ENCODE peak calls at places on chromosomes 3 and 15, in nine cellular contexts. One of them, this sample, is unnamed.

GRCh38 chr3:31369637-31370036 is 163.1 kb upstream of the STT3B start:
- DNase-seq in activated naive CD4-positive, alpha-beta T cell: no peak
- DNase-seq in left ventricle myocardium superior: no peak
- DNase-seq in ovary: no peak
- DNase-seq in OCI-M1: peak; percentile 7
- DNase-seq in cardiac muscle cell: peak; percentile 43
- DNase-seq in GM13977: no peak
- DNase-seq in dermis blood vessel endothelial cell: peak; percentile 42
- DNase-seq in activated T-cell treated with anti-CD3 and anti-CD28 coated beads, Interleukin-2, amount 50 U/mL, for 72 hours: no peak
- DNase-seq in this sample: no peak

GRCh38 chr3:31966978-31967592 is 14.0 kb downstream of the OSBPL10 start:
- DNase-seq in activated naive CD4-positive, alpha-beta T cell: no peak
- DNase-seq in left ventricle myocardium superior: no peak
- DNase-seq in OCI-M1: no peak
- DNase-seq in activated T-cell treated with anti-CD3 and anti-CD28 coated beads, Interleukin-2, amount 50 U/mL, for 72 hours: no peak
- DNase-seq in GM13977: no peak
- DNase-seq in ovary: no peak
- DNase-seq in dermis blood vessel endothelial cell: no peak
- DNase-seq in cardiac muscle cell: no peak
- DNase-seq in this sample: no peak

GRCh38 chr3:12898980-12899755 is 57.8 kb upstream of the RPL32 start:
- DNase-seq in GM13977: no peak
- DNase-seq in activated T-cell treated with anti-CD3 and anti-CD28 coated beads, Interleukin-2, amount 50 U/mL, for 72 hours: no peak
- DNase-seq in OCI-M1: no peak
- DNase-seq in ovary: no peak
- DNase-seq in cardiac muscle cell: no peak
- DNase-seq in dermis blood vessel endothelial cell: no peak
- DNase-seq in activated naive CD4-positive, alpha-beta T cell: no peak
- DNase-seq in left ventricle myocardium superior: peak; percentile 31
- DNase-seq in this sample: peak; percentile 33

GRCh38 chr3:177350051-177350565 is 152.8 kb upstream of the TBL1XR1 start:
- DNase-seq in activated naive CD4-positive, alpha-beta T cell: no peak
- DNase-seq in cardiac muscle cell: peak; percentile 65
- DNase-seq in left ventricle myocardium superior: no peak
- DNase-seq in GM13977: no peak
- DNase-seq in activated T-cell treated with anti-CD3 and anti-CD28 coated beads, Interleukin-2, amount 50 U/mL, for 72 hours: no peak
- DNase-seq in dermis blood vessel endothelial cell: no peak
- DNase-seq in OCI-M1: no peak
- DNase-seq in ovary: no peak
- DNase-seq in this sample: no peak

GRCh38 chr3:184042617-184043016 is 10.2 kb upstream of the HTR3C start:
- DNase-seq in activated naive CD4-positive, alpha-beta T cell: no peak
- DNase-seq in left ventricle myocardium superior: no peak
- DNase-seq in activated T-cell treated with anti-CD3 and anti-CD28 coated beads, Interleukin-2, amount 50 U/mL, for 72 hours: no peak
- DNase-seq in dermis blood vessel endothelial cell: no peak
- DNase-seq in OCI-M1: no peak
- DNase-seq in GM13977: no peak
- DNase-seq in cardiac muscle cell: no peak
- DNase-seq in ovary: no peak
- DNase-seq in this sample: no peak

GRCh38 chr3:66709464-66710058 is 208.7 kb upstream of the LRIG1 start:
- DNase-seq in ovary: no peak
- DNase-seq in GM13977: no peak
- DNase-seq in dermis blood vessel endothelial cell: no peak
- DNase-seq in activated T-cell treated with anti-CD3 and anti-CD28 coated beads, Interleukin-2, amount 50 U/mL, for 72 hours: no peak
- DNase-seq in OCI-M1: no peak
- DNase-seq in activated naive CD4-positive, alpha-beta T cell: no peak
- DNase-seq in cardiac muscle cell: no peak
- DNase-seq in left ventricle myocardium superior: no peak
- DNase-seq in this sample: no peak

GRCh38 chr15:63599401-63600000 is 2.3 kb downstream of the FBXL22 start:
- DNase-seq in activated naive CD4-positive, alpha-beta T cell: no peak
- DNase-seq in left ventricle myocardium superior: peak; percentile 78
- DNase-seq in GM13977: peak; percentile 45
- DNase-seq in dermis blood vessel endothelial cell: peak; percentile 66
- DNase-seq in activated T-cell treated with anti-CD3 and anti-CD28 coated beads, Interleukin-2, amount 50 U/mL, for 72 hours: peak; percentile 42
- DNase-seq in OCI-M1: peak; percentile 59
- DNase-seq in ovary: peak; percentile 79
- DNase-seq in cardiac muscle cell: peak; percentile 59
- DNase-seq in this sample: peak; percentile 73

GRCh38 chr15:66760358-66760967 is 58.4 kb downstream of the SMAD6 start:
- DNase-seq in ovary: peak; percentile 39
- DNase-seq in OCI-M1: no peak
- DNase-seq in GM13977: no peak
- DNase-seq in activated T-cell treated with anti-CD3 and anti-CD28 coated beads, Interleukin-2, amount 50 U/mL, for 72 hours: no peak
- DNase-seq in left ventricle myocardium superior: no peak
- DNase-seq in cardiac muscle cell: no peak
- DNase-seq in dermis blood vessel endothelial cell: no peak
- DNase-seq in activated naive CD4-positive, alpha-beta T cell: no peak
- DNase-seq in this sample: no peak

GRCh38 chr3:94206291-94206690 is 143.4 kb downstream of the NSUN3 start:
- DNase-seq in dermis blood vessel endothelial cell: no peak
- DNase-seq in cardiac muscle cell: no peak
- DNase-seq in activated naive CD4-positive, alpha-beta T cell: no peak
- DNase-seq in ovary: no peak
- DNase-seq in GM13977: no peak
- DNase-seq in left ventricle myocardium superior: no peak
- DNase-seq in activated T-cell treated with anti-CD3 and anti-CD28 coated beads, Interleukin-2, amount 50 U/mL, for 72 hours: no peak
- DNase-seq in OCI-M1: no peak
- DNase-seq in this sample: no peak

GRCh38 chr3:181635141-181635540 is 76.6 kb upstream of the SOX2 start:
- DNase-seq in dermis blood vessel endothelial cell: no peak
- DNase-seq in ovary: no peak
- DNase-seq in OCI-M1: peak; percentile 56
- DNase-seq in cardiac muscle cell: no peak
- DNase-seq in GM13977: no peak
- DNase-seq in activated naive CD4-positive, alpha-beta T cell: no peak
- DNase-seq in left ventricle myocardium superior: no peak
- DNase-seq in activated T-cell treated with anti-CD3 and anti-CD28 coated beads, Interleukin-2, amount 50 U/mL, for 72 hours: no peak
- DNase-seq in this sample: no peak

GRCh38 chr3:45088543-45088942 is 57.6 kb downstream of the CDCP1 start:
- DNase-seq in left ventricle myocardium superior: no peak
- DNase-seq in OCI-M1: no peak
- DNase-seq in GM13977: no peak
- DNase-seq in cardiac muscle cell: no peak
- DNase-seq in activated T-cell treated with anti-CD3 and anti-CD28 coated beads, Interleukin-2, amount 50 U/mL, for 72 hours: no peak
- DNase-seq in dermis blood vessel endothelial cell: no peak
- DNase-seq in ovary: no peak
- DNase-seq in activated naive CD4-positive, alpha-beta T cell: no peak
- DNase-seq in this sample: no peak

GRCh38 chr3:129651316-129652202 is 45.1 kb upstream of the PLXND1 start:
- DNase-seq in GM13977: no peak
- DNase-seq in dermis blood vessel endothelial cell: peak; percentile 77
- DNase-seq in activated T-cell treated with anti-CD3 and anti-CD28 coated beads, Interleukin-2, amount 50 U/mL, for 72 hours: no peak
- DNase-seq in activated naive CD4-positive, alpha-beta T cell: no peak
- DNase-seq in ovary: peak; percentile 59
- DNase-seq in cardiac muscle cell: peak; percentile 82
- DNase-seq in left ventricle myocardium superior: no peak
- DNase-seq in OCI-M1: no peak
- DNase-seq in this sample: no peak